ENCODE peak calls at places on chromosome 16, in five cellular contexts. L is HFFc6; Q is stimulated activated CD8-positive, alpha-beta memory T cell treated with anti-CD3 and anti-CD28 coated beads, Interleukin-2, amount 100 ng/mL, for 48 hours; D is mesendoderm; T is GM04504. W is an unnamed sample.

GRCh38 chr16:67781548-67781921 is 24.8 kb downstream of the RANBP10 start:
- DNase-seq in L (no peak), Q (no peak), D (no peak), T (no peak), W (no peak)

GRCh38 chr16:89599451-89599858 is 14.0 kb upstream of the DPEP1 start:
- DNase-seq in L (no peak), Q (peak; percentile 26), D (peak; percentile 79), T (no peak), W (no peak)

GRCh38 chr16:4767872-4768548 is 1.0 kb upstream of the ZNF500 start:
- DNase-seq in L (no peak), Q (no peak), D (no peak), T (no peak), W (no peak)

GRCh38 chr16:87560428-87561199 is 41.7 kb upstream of the JPH3 start:
- DNase-seq in L (no peak), Q (peak; percentile 28), D (peak; percentile 83), T (no peak), W (peak; percentile 11)

GRCh38 chr16:15913046-15913698 is 24.8 kb upstream of the CEP20 start:
- DNase-seq in L (no peak), Q (no peak), D (no peak), T (no peak), W (no peak)

GRCh38 chr16:87575027-87575804 is 27.1 kb upstream of the JPH3 start:
- DNase-seq in L (no peak), Q (no peak), D (peak; percentile 85), T (no peak), W (no peak)

GRCh38 chr16:73066927-73067670 is 19.2 kb upstream of the ZFHX3 start:
- DNase-seq in L (no peak), Q (no peak), D (no peak), T (no peak), W (no peak)

GRCh38 chr16:81567987-81568748 is 123.6 kb downstream of the CMIP start:
- DNase-seq in L (peak; percentile 76), Q (peak; percentile 63), D (no peak), T (no peak), W (no peak)

GRCh38 chr16:19542138-19542821 is 13.2 kb upstream of the VPS35L start:
- DNase-seq in L (no peak), Q (no peak), D (no peak), T (no peak), W (no peak)

GRCh38 chr16:28977703-28978641 is 3.4 kb downstream of the SPNS1 start:
- DNase-seq in L (no peak), Q (no peak), D (peak; percentile 47), T (no peak), W (no peak)

GRCh38 chr16:21950782-21951521 is 2.2 kb upstream of the UQCRC2 start:
- DNase-seq in L (peak; percentile 22), Q (no peak), D (peak; percentile 26), T (peak; percentile 3), W (no peak)

GRCh38 chr16:17213025-17213424 is 257.7 kb downstream of the XYLT1 start:
- DNase-seq in L (no peak), Q (no peak), D (no peak), T (no peak), W (no peak)

GRCh38 chr16:10923650-10924214 is 18.5 kb downstream of the DEXI start:
- DNase-seq in L (no peak), Q (no peak), D (no peak), T (no peak), W (no peak)

GRCh38 chr16:11240636-11241473 is 15.1 kb downstream of the SOCS1 start:
- DNase-seq in L (no peak), Q (no peak), D (no peak), T (no peak), W (no peak)

GRCh38 chr16:13992976-13993375 is 73.0 kb downstream of the ERCC4 start:
- DNase-seq in L (no peak), Q (no peak), D (no peak), T (no peak), W (no peak)

GRCh38 chr16:69072640-69072974 is 32.8 kb upstream of the HAS3 start:
- DNase-seq in L (no peak), Q (no peak), D (no peak), T (no peak), W (no peak)

GRCh38 chr16:12245923-12246290 is 269.4 kb downstream of the SNX29 start:
- DNase-seq in L (no peak), Q (no peak), D (no peak), T (no peak), W (no peak)

GRCh38 chr16:3825103-3825502 is 55.4 kb downstream of the CREBBP start:
- DNase-seq in L (peak; percentile 56), Q (no peak), D (no peak), T (no peak), W (no peak)

GRCh38 chr16:88983771-88984687 is 7.0 kb upstream of the CBFA2T3 start:
- DNase-seq in L (no peak), Q (no peak), D (no peak), T (no peak), W (no peak)

GRCh38 chr16:89712476-89712805 is 8.3 kb downstream of the VPS9D1 start:
- DNase-seq in L (no peak), Q (no peak), D (peak; percentile 33), T (no peak), W (no peak)

GRCh38 chr16:16014329-16015224 is 65.2 kb downstream of the ABCC1 start:
- DNase-seq in L (no peak), Q (no peak), D (no peak), T (no peak), W (no peak)

GRCh38 chr16:3952342-3953131 is 72.0 kb upstream of the CREBBP start:
- DNase-seq in L (no peak), Q (no peak), D (peak; percentile 26), T (no peak), W (no peak)

GRCh38 chr16:77221482-77221881 is 22.3 kb downstream of the SYCE1L start:
- DNase-seq in L (no peak), Q (no peak), D (no peak), T (no peak), W (no peak)

W was measured in stimulated activated CD4-positive, alpha-beta T cell treated with anti-CD3 and anti-CD28 coated beads, Interleukin-1b, Interleukin-23, amount 100 ng/mL, for 24 hours.